ENCODE peak calls at places on chromosomes 4 and X, in seven cellular contexts. R is HCT116; U is CD8-positive, alpha-beta memory T cell; G is colonic mucosa; J is tibial nerve; P is spleen; K is neural progenitor cell. L is an unnamed sample.
A peak's percentile ranks its signal among the peaks of the same experiment; 100 is the strongest.

GRCh38 chrX:48938721-48939416 is 18.5 kb downstream of the OTUD5 start:
- DNase-seq in U (peak; percentile 72), R (no peak), K (no peak), J (no peak), P (peak; percentile 87), G (no peak), L (no peak)

GRCh38 chr4:146490106-146490505 is 31.6 kb downstream of the SLC10A7 start:
- DNase-seq in G (no peak), U (no peak), R (no peak), J (no peak), P (no peak), K (no peak), L (no peak)

GRCh38 chr4:27807207-27807606 is 946.6 kb downstream of the STIM2 start:
- DNase-seq in U (no peak), G (no peak), P (no peak), R (no peak), K (no peak), J (no peak), L (no peak)

GRCh38 chrX:123960956-123961267 is 594 bp upstream of the STAG2 start:
- DNase-seq in G (no peak), R (no peak), P (no peak), J (no peak), U (no peak), K (peak; percentile 33), L (no peak)

GRCh38 chr4:168076989-168077725 is 15.2 kb upstream of the ANXA10 start:
- DNase-seq in G (peak; percentile 54), U (peak; percentile 46), J (peak; percentile 18), R (peak; percentile 88), K (peak; percentile 75), P (no peak), L (no peak)

GRCh38 chr4:89957527-89957926 is 62.9 kb downstream of the MMRN1 start:
- DNase-seq in P (no peak), K (peak; percentile 34), R (no peak), J (no peak), G (no peak), U (no peak), L (no peak)

GRCh38 chr4:152100378-152101201 is 339.8 kb upstream of the GATB start:
- DNase-seq in G (no peak), U (peak; percentile 86), J (no peak), P (peak; percentile 84), K (no peak), R (peak; percentile 22), L (no peak)

GRCh38 chr4:47535567-47536147 is 50.6 kb downstream of the ATP10D start:
- DNase-seq in U (no peak), K (no peak), P (no peak), R (no peak), G (no peak), J (no peak), L (no peak)

GRCh38 chr4:75686346-75686745 is 13.1 kb upstream of the G3BP2 start:
- DNase-seq in P (no peak), J (no peak), K (no peak), R (no peak), U (no peak), G (no peak), L (no peak)

GRCh38 chrX:335758-336155 is 17.2 kb upstream of the GTPBP6 start:
- DNase-seq in G (no peak), J (no peak), P (peak; percentile 65), U (peak; percentile 14), R (no peak), K (no peak), L (no peak)

GRCh38 chr4:148166132-148166531 is 276.1 kb downstream of the NR3C2 start:
- DNase-seq in P (no peak), K (no peak), J (no peak), R (no peak), U (no peak), G (no peak), L (peak; percentile 23)

GRCh38 chrX:1386338-1387127 is 5.4 kb downstream of the SLC25A6 start:
- DNase-seq in G (no peak), K (no peak), J (no peak), R (no peak), P (peak; percentile 67), U (no peak), L (no peak)

GRCh38 chrX:149830192-149830873 is 48.6 kb downstream of the MAGEA9 start:
- DNase-seq in P (no peak), R (no peak), K (peak; percentile 77), U (peak; percentile 55), G (no peak), J (no peak), L (no peak)

GRCh38 chr4:54852602-54853001 is 194.8 kb downstream of the KIT start:
- DNase-seq in P (no peak), K (no peak), R (no peak), U (no peak), J (no peak), G (no peak), L (no peak)

GRCh38 chrX:53798281-53798680 is 111.8 kb upstream of the HUWE1 start:
- DNase-seq in K (no peak), P (no peak), R (no peak), J (no peak), G (no peak), U (no peak), L (no peak)

GRCh38 chr4:96260071-96260682 is 420.3 kb downstream of the PDHA2 start:
- DNase-seq in U (no peak), K (peak; percentile 37), G (no peak), R (no peak), P (no peak), J (no peak), L (no peak)

GRCh38 chrX:63754141-63754859 is 30.7 kb downstream of the ARHGEF9 start:
- DNase-seq in R (no peak), P (no peak), G (peak; percentile 36), U (peak; percentile 50), K (no peak), J (no peak), L (no peak)

GRCh38 chr4:2685541-2685940 is 70.6 kb downstream of the TNIP2 start:
- DNase-seq in G (no peak), J (no peak), P (no peak), U (no peak), K (no peak), R (no peak), L (no peak)

GRCh38 chrX:111244238-111244750 is 26.0 kb downstream of the CAPN6 start:
- DNase-seq in R (peak; percentile 3), U (no peak), K (peak; percentile 60), J (no peak), G (no peak), P (no peak), L (no peak)

DNA sequence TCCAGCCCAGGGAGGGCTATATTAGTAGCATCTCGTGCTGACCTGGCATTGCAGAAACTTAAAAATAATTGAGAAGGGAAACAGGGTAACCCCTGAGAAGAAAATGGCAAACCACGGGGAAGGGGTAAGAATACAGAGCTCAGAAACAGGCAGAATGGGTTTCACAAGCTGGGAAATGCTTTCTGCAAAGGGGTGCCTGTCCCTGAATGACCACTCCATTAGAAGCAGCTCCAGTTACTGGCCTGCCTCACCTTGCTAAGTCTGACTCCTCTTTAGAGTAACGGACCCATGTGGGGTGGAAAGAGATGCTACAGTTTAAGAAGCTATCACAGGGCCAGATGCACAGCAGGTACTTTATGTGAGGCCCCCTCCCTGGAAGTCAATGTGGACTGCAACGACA is 2.5 kb downstream of the WDR1 start:
- DNase-seq in P (no peak), J (no peak), K (no peak), U (no peak), G (no peak), R (no peak), L (no peak)
- H3K4me3 ChIP-seq in P (no peak overlapping the region), J (no peak overlapping the region), K (no peak overlapping the region), U (no peak overlapping the region), G (no peak overlapping the region), R (no peak overlapping the region), L (peak overlapping the region; percentile 86)

DNA sequence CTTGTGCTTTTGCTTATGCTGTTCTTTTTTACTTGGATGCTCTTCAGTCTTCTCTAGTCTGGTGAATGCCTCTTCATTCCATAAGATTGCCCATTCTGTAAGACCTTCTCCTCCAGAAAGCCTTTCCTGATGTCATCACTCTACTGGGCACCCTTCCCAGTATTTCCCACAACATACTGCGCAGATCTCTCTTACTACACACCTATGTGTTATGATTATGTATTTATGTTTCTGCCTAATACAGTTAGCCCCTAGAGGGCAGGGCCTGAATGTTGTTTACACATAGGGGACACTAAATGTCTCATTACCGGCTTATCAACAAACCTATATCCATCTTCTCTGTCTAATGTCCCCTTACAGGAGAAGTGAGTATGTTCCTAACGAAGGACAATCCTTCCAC is 21.1 kb downstream of the AIFM1 start:
- DNase-seq in G (no peak), J (no peak), U (no peak), P (no peak), R (no peak), K (no peak), L (no peak)
- H3K36me3 ChIP-seq in G (no peaks in the 10 kb centered on the region), J (no peaks in the 10 kb centered on the region), U (peaks cover 5% of the 10 kb centered on the region), P (peaks cover 92% of the 10 kb centered on the region), R (peaks cover 3% of the 10 kb centered on the region), K (no peaks in the 10 kb centered on the region), L (peaks cover 4% of the 10 kb centered on the region)

DNA sequence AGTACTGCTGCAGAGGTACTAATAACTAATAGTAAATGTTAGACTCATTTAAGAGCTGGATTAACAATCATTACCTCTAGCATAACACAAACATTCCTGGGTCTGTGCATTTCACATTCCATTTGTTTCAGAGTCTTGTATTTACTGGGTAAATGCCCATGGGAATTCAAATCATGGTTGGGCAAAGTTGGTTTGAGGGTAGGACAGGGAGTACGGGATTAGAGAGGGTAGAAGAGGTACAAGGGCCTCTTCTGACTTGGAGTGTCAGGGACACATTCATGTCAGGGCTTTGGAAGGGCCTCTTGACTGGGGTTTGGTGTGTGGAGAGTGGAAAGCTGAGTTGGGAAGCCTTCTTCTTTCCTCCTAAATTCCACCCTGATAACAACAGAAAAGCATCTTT is 65.9 kb downstream of the WWC2 start:
- DNase-seq in K (no peak), G (no peak), P (no peak), J (no peak), R (no peak), U (no peak), L (no peak)
- H3K4me1 ChIP-seq in K (peaks cover 14% of the 10 kb centered on the region), G (no peaks in the 10 kb centered on the region), P (peaks cover 14% of the 10 kb centered on the region), J (no peaks in the 10 kb centered on the region), R (no peaks in the 10 kb centered on the region), U (no peaks in the 10 kb centered on the region), L (peaks cover 27% of the 10 kb centered on the region)

GRCh38 chrX:71095971-71096701 is 485 bp downstream of the FOXO4 start:
- DNase-seq in J (peak; percentile 23), P (peak; percentile 83), K (peak; percentile 58), U (peak; percentile 43), R (peak; percentile 21), G (peak; percentile 69), L (no peak)

GRCh38 chrX:71095555-71095970 is at the start of gene FOXO4:
- DNase-seq in K (peak; percentile 93), G (peak; percentile 93), U (peak; percentile 94), J (peak; percentile 74), R (peak; percentile 61), P (peak; percentile 97), L (peak; percentile 94)

GRCh38 chrX:71096702-71097032 is 1.0 kb downstream of the FOXO4 start:
- DNase-seq in J (no peak), P (no peak), R (no peak), U (no peak), K (no peak), G (no peak), L (no peak)

GRCh38 chrX:71098302-71098701 is 2.7 kb downstream of the FOXO4 start:
- DNase-seq in R (peak; percentile 15), U (peak; percentile 86), P (peak; percentile 90), J (peak; percentile 42), G (peak; percentile 63), K (no peak), L (peak; percentile 66)

DNA sequence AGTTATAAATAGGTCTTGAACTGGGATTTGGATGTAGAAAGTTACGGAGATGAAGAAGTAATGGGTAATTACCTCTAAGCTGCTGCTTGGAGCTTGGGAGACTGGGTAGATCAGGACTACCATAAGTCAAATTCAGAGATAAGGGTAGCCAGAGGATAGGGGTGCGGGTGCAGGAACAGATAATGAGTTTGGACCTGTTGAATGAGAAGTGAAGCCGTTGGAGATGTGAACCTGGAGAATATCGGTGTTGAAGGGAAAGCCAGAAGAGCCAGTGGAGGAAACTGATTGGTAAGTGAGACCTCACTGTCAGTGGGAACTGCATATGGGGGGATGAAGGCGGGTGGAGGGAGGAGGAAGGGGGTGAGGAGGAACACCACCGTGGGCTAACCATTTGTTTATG is 618 bp upstream of the FOXO4 start:
- DNase-seq in K (no peak), R (no peak), G (no peak), J (no peak), P (peak; percentile 21), U (no peak), L (no peak)
- H3K4me3 ChIP-seq in K (peak overlapping the region; percentile 60), R (peak overlapping the region; percentile 54), G (peak overlapping the region; percentile 50), J (peak overlapping the region; percentile 51), P (no peak overlapping the region), U (peak overlapping the region; percentile 62), L (peak overlapping the region; percentile 66)